ENCODE peak calls at places on chromosomes 4 and X, in nine cellular contexts. One of them, this sample, is unnamed. For H3K9me3 and H3K4me1, the result is how much of the 10 kb centered on the place peaks cover.

GRCh38 chrX:123169247-123169901 is 14.7 kb upstream of the GRIA3 start:
- DNase-seq in cardiac muscle cell: no peak
- DNase-seq in tibial nerve: no peak
- DNase-seq in ovary: no peak
- DNase-seq in CD4-positive, CD25-positive, alpha-beta regulatory T cell: no peak
- DNase-seq in left ventricle myocardium inferior: no peak
- DNase-seq in hepatocyte: peak
- DNase-seq in Panc1: no peak
- DNase-seq in left lung: no peak
- DNase-seq in this sample: no peak

GRCh38 chr4:1255151-1255550 is 6.2 kb upstream of the CTBP1 start:
- DNase-seq in cardiac muscle cell: no peak
- DNase-seq in tibial nerve: no peak
- DNase-seq in ovary: no peak
- DNase-seq in CD4-positive, CD25-positive, alpha-beta regulatory T cell: no peak
- DNase-seq in left ventricle myocardium inferior: no peak
- DNase-seq in hepatocyte: no peak
- DNase-seq in Panc1: no peak
- DNase-seq in left lung: no peak
- DNase-seq in this sample: no peak

GRCh38 chr4:5460106-5460801 is 248.1 kb downstream of the EVC2 start:
- DNase-seq in cardiac muscle cell: peak
- DNase-seq in tibial nerve: no peak
- DNase-seq in ovary: no peak
- DNase-seq in CD4-positive, CD25-positive, alpha-beta regulatory T cell: no peak
- DNase-seq in left ventricle myocardium inferior: peak
- DNase-seq in hepatocyte: peak
- DNase-seq in Panc1: peak
- DNase-seq in left lung: no peak
- DNase-seq in this sample: no peak

GRCh38 chrX:129772796-129773431 is 6.8 kb upstream of the SASH3 start:
- DNase-seq in cardiac muscle cell: no peak
- DNase-seq in tibial nerve: peak
- DNase-seq in ovary: no peak
- DNase-seq in CD4-positive, CD25-positive, alpha-beta regulatory T cell: peak
- DNase-seq in left ventricle myocardium inferior: peak
- DNase-seq in hepatocyte: no peak
- DNase-seq in Panc1: no peak
- DNase-seq in left lung: peak
- DNase-seq in this sample: no peak

GRCh38 chrX:149074429-149074828 is 430.7 kb downstream of the IDS start:
- DNase-seq in cardiac muscle cell: peak
- DNase-seq in tibial nerve: peak
- DNase-seq in ovary: no peak
- DNase-seq in CD4-positive, CD25-positive, alpha-beta regulatory T cell: peak
- DNase-seq in left ventricle myocardium inferior: peak
- DNase-seq in hepatocyte: peak
- DNase-seq in Panc1: no peak
- DNase-seq in left lung: no peak
- DNase-seq in this sample: no peak

GRCh38 chr4:78666830-78667258 is 109.3 kb upstream of the BMP2K start:
- DNase-seq in cardiac muscle cell: no peak
- DNase-seq in tibial nerve: no peak
- DNase-seq in ovary: no peak
- DNase-seq in CD4-positive, CD25-positive, alpha-beta regulatory T cell: no peak
- DNase-seq in left ventricle myocardium inferior: no peak
- DNase-seq in hepatocyte: no peak
- DNase-seq in Panc1: no peak
- DNase-seq in left lung: no peak
- DNase-seq in this sample: no peak

GRCh38 chr4:165537028-165537648 is 158.3 kb downstream of the CPE start:
- DNase-seq in cardiac muscle cell: peak
- DNase-seq in tibial nerve: peak
- DNase-seq in ovary: no peak
- DNase-seq in CD4-positive, CD25-positive, alpha-beta regulatory T cell: peak
- DNase-seq in left ventricle myocardium inferior: no peak
- DNase-seq in hepatocyte: peak
- DNase-seq in Panc1: peak
- DNase-seq in left lung: no peak
- DNase-seq in this sample: no peak

GRCh38 chr4:151484396-151485102 is 75.6 kb downstream of the FHIP1A start:
- DNase-seq in cardiac muscle cell: peak
- DNase-seq in tibial nerve: no peak
- DNase-seq in ovary: no peak
- DNase-seq in CD4-positive, CD25-positive, alpha-beta regulatory T cell: no peak
- DNase-seq in left ventricle myocardium inferior: no peak
- DNase-seq in hepatocyte: peak
- DNase-seq in Panc1: peak
- DNase-seq in left lung: no peak
- DNase-seq in this sample: no peak

GRCh38 chr4:80335226-80335553 is 340 bp upstream of the CFAP299 start:
- DNase-seq in cardiac muscle cell: no peak
- DNase-seq in tibial nerve: no peak
- DNase-seq in ovary: no peak
- DNase-seq in CD4-positive, CD25-positive, alpha-beta regulatory T cell: no peak
- DNase-seq in left ventricle myocardium inferior: no peak
- DNase-seq in hepatocyte: no peak
- DNase-seq in Panc1: no peak
- DNase-seq in left lung: no peak
- DNase-seq in this sample: no peak
- H3K4me3 ChIP-seq in cardiac muscle cell: peak
- H3K4me3 ChIP-seq in tibial nerve: peak
- H3K4me3 ChIP-seq in ovary: peak
- H3K4me3 ChIP-seq in CD4-positive, CD25-positive, alpha-beta regulatory T cell: peak
- H3K4me3 ChIP-seq in left ventricle myocardium inferior: peak
- H3K4me3 ChIP-seq in hepatocyte: peak
- H3K4me3 ChIP-seq in Panc1: peak
- H3K4me3 ChIP-seq in left lung: peak
- H3K4me3 ChIP-seq in this sample: peak

GRCh38 chrX:141960573-141960972 is 56.9 kb downstream of the MAGEC1 start:
- DNase-seq in cardiac muscle cell: no peak
- DNase-seq in tibial nerve: no peak
- DNase-seq in ovary: no peak
- DNase-seq in CD4-positive, CD25-positive, alpha-beta regulatory T cell: no peak
- DNase-seq in left ventricle myocardium inferior: no peak
- DNase-seq in hepatocyte: no peak
- DNase-seq in Panc1: no peak
- DNase-seq in left lung: no peak
- DNase-seq in this sample: no peak
- H3K9me3 ChIP-seq in cardiac muscle cell: under half
- H3K9me3 ChIP-seq in tibial nerve: under half
- H3K9me3 ChIP-seq in ovary: under half
- H3K9me3 ChIP-seq in CD4-positive, CD25-positive, alpha-beta regulatory T cell: under half
- H3K9me3 ChIP-seq in left ventricle myocardium inferior: under half
- H3K9me3 ChIP-seq in hepatocyte: under half
- H3K9me3 ChIP-seq in Panc1: under half
- H3K9me3 ChIP-seq in left lung: under half
- H3K9me3 ChIP-seq in this sample: under half

DNA sequence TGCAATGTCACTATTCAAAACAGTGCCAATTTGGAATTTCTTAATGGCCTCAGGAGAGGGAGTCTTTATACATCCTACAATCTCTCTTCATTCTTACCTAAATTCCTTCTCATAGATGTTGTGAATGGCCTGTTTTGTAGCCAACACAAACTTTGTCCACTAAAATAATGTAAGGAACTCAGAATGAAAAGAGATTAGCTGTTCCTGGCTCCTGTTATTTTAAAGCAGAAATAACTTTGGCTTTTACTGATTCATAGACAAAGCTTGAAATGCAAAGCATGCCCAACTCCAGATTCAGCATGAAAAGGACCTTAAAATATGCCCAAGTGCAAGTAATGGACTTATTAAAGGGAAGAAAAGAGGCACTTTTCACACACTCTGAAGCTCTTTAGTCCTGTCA is 146.0 kb upstream of the GPC4 start:
- DNase-seq in cardiac muscle cell: no peak
- DNase-seq in tibial nerve: no peak
- DNase-seq in ovary: no peak
- DNase-seq in CD4-positive, CD25-positive, alpha-beta regulatory T cell: no peak
- DNase-seq in left ventricle myocardium inferior: no peak
- DNase-seq in hepatocyte: no peak
- DNase-seq in Panc1: no peak
- DNase-seq in left lung: no peak
- DNase-seq in this sample: no peak
- H3K4me1 ChIP-seq in cardiac muscle cell: under half
- H3K4me1 ChIP-seq in tibial nerve: under half
- H3K4me1 ChIP-seq in ovary: under half
- H3K4me1 ChIP-seq in CD4-positive, CD25-positive, alpha-beta regulatory T cell: under half
- H3K4me1 ChIP-seq in left ventricle myocardium inferior: under half
- H3K4me1 ChIP-seq in hepatocyte: under half
- H3K4me1 ChIP-seq in Panc1: under half
- H3K4me1 ChIP-seq in left lung: under half
- H3K4me1 ChIP-seq in this sample: under half

DNA sequence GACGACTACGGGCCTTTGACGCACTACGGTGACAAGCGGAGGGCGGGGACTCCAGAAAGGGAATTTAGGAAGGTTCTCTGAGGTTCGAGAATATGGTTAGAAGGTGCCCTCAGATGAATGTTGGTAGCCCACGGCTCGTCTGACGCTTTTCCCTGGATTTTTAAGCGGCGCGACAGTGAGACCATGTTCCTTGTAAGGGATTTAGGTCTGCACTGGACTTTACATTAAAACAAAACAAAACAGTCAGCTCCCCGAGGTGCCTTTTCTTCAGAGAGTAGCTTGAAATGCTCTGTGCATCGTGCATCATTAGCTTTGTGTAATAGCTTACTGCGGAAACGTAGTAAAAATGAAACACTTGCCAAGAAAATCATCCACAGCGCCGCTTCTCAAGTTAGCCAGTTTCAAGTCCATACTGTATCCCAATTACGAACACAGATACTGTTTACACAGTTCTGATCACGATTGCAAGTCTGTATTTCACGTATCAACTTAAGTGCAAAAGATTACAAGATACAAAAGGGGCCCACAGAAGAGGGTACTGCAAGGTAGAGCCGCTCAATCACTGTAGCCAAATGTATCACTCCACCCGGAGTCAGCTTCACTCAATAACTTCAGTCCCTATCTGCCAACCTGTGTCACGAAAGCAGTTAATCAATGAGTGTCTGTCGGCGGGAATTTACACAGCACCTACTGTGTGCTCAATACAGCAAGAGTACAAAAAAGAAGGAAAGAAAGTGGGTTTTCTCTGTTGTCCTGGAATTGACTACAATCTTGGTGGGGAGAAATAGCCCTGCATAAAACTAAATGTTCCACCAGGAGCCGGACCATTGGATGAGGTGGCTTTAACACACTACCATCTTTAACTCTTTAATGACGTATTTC is 525 bp upstream of the NKRF start:
- DNase-seq in cardiac muscle cell: peak
- DNase-seq in tibial nerve: no peak
- DNase-seq in ovary: no peak
- DNase-seq in CD4-positive, CD25-positive, alpha-beta regulatory T cell: no peak
- DNase-seq in left ventricle myocardium inferior: no peak
- DNase-seq in hepatocyte: no peak
- DNase-seq in Panc1: peak
- DNase-seq in left lung: no peak
- DNase-seq in this sample: no peak
- H3K4me3 ChIP-seq in cardiac muscle cell: peak
- H3K4me3 ChIP-seq in tibial nerve: peak
- H3K4me3 ChIP-seq in ovary: peak
- H3K4me3 ChIP-seq in CD4-positive, CD25-positive, alpha-beta regulatory T cell: peak
- H3K4me3 ChIP-seq in left ventricle myocardium inferior: peak
- H3K4me3 ChIP-seq in hepatocyte: peak
- H3K4me3 ChIP-seq in Panc1: peak
- H3K4me3 ChIP-seq in left lung: peak
- H3K4me3 ChIP-seq in this sample: peak

GRCh38 chr4:20017035-20017434 is 234.7 kb upstream of the SLIT2 start:
- DNase-seq in cardiac muscle cell: peak
- DNase-seq in tibial nerve: no peak
- DNase-seq in ovary: no peak
- DNase-seq in CD4-positive, CD25-positive, alpha-beta regulatory T cell: no peak
- DNase-seq in left ventricle myocardium inferior: no peak
- DNase-seq in hepatocyte: no peak
- DNase-seq in Panc1: no peak
- DNase-seq in left lung: no peak
- DNase-seq in this sample: no peak
- H3K9me3 ChIP-seq in cardiac muscle cell: under half
- H3K9me3 ChIP-seq in tibial nerve: under half
- H3K9me3 ChIP-seq in ovary: under half
- H3K9me3 ChIP-seq in CD4-positive, CD25-positive, alpha-beta regulatory T cell: under half
- H3K9me3 ChIP-seq in left ventricle myocardium inferior: under half
- H3K9me3 ChIP-seq in hepatocyte: under half
- H3K9me3 ChIP-seq in Panc1: under half
- H3K9me3 ChIP-seq in left lung: under half
- H3K9me3 ChIP-seq in this sample: under half

GRCh38 chr4:8289151-8289750 is 19.7 kb downstream of the HTRA3 start:
- DNase-seq in cardiac muscle cell: no peak
- DNase-seq in tibial nerve: no peak
- DNase-seq in ovary: peak
- DNase-seq in CD4-positive, CD25-positive, alpha-beta regulatory T cell: no peak
- DNase-seq in left ventricle myocardium inferior: no peak
- DNase-seq in hepatocyte: no peak
- DNase-seq in Panc1: no peak
- DNase-seq in left lung: peak
- DNase-seq in this sample: peak
- H3K4me1 ChIP-seq in cardiac muscle cell: under half
- H3K4me1 ChIP-seq in tibial nerve: under half
- H3K4me1 ChIP-seq in ovary: under half
- H3K4me1 ChIP-seq in CD4-positive, CD25-positive, alpha-beta regulatory T cell: under half
- H3K4me1 ChIP-seq in left ventricle myocardium inferior: under half
- H3K4me1 ChIP-seq in hepatocyte: under half
- H3K4me1 ChIP-seq in Panc1: under half
- H3K4me1 ChIP-seq in left lung: under half
- H3K4me1 ChIP-seq in this sample: under half

This sample was measured in RWPE2.